ENCODE peak calls at places on chromosomes 16 and 17, in nine cellular contexts. Q is heart left ventricle, X is tibial nerve, P is stomach, Y is body of pancreas, W is ovary, J is prostate gland, R is spleen, E is A549. S is an unnamed sample.

GRCh38 chr17:74833501-74834361 is 26.0 kb downstream of the GRIN2C start:
- DNase-seq in E (no peak), J (no peak), X (peak; percentile 33), P (no peak), R (peak; percentile 86), Q (peak; percentile 40), W (no peak), Y (no peak), S (no peak)

GRCh38 chr17:29566473-29567361 is at the start of gene ABHD15:
- DNase-seq in Q (peak; percentile 62), J (peak; percentile 53), Y (peak; percentile 73), P (peak; percentile 79), E (peak; percentile 75), X (peak; percentile 43), W (peak; percentile 56), R (peak; percentile 94), S (peak; percentile 91)

GRCh38 chr17:55354941-55355340 is 66.7 kb downstream of the MMD start:
- DNase-seq in R (no peak), J (no peak), P (no peak), X (no peak), Q (no peak), E (no peak), W (no peak), Y (no peak), S (no peak)

GRCh38 chr17:39018267-39019134 is 51.3 kb upstream of the FBXO47 start:
- DNase-seq in R (no peak), X (no peak), P (no peak), E (no peak), Y (no peak), Q (no peak), J (no peak), W (no peak), S (no peak)

GRCh38 chr17:49825645-49826044 is 22.2 kb downstream of the TAC4 start:
- DNase-seq in R (no peak), W (no peak), E (no peak), P (no peak), Y (no peak), Q (no peak), X (no peak), J (no peak), S (no peak)

GRCh38 chr17:36117505-36118382 is 14.1 kb downstream of the CCL4 start:
- DNase-seq in W (no peak), E (no peak), P (no peak), Q (no peak), J (no peak), Y (no peak), R (no peak), X (no peak), S (no peak)

GRCh38 chr16:52191533-52192134 is 355.3 kb downstream of the TOX3 start:
- DNase-seq in X (peak; percentile 62), W (peak; percentile 56), Y (peak; percentile 73), P (peak; percentile 78), J (peak; percentile 50), R (peak; percentile 74), Q (peak; percentile 36), E (peak; percentile 70), S (peak; percentile 85)

GRCh38 chr17:12814718-12815117 is 25.4 kb downstream of the ARHGAP44 start:
- DNase-seq in P (no peak), E (no peak), X (no peak), W (no peak), J (no peak), Y (no peak), R (no peak), Q (no peak), S (no peak)

GRCh38 chr16:56871172-56871593 is 6.2 kb downstream of the SLC12A3 start:
- DNase-seq in P (peak; percentile 46), Q (no peak), E (peak; percentile 28), Y (no peak), J (peak; percentile 41), R (no peak), X (no peak), W (no peak), S (no peak)

GRCh38 chr17:21381076-21381706 is 5.0 kb downstream of the KCNJ12 start:
- DNase-seq in J (no peak), Q (no peak), P (peak; percentile 72), Y (no peak), R (no peak), X (no peak), W (no peak), E (no peak), S (no peak)

GRCh38 chr16:68365167-68365817 is 54.5 kb downstream of the PRMT7 start:
- DNase-seq in Y (no peak), X (no peak), E (no peak), R (no peak), W (no peak), Q (no peak), J (no peak), P (no peak), S (peak; percentile 62)

GRCh38 chr17:59154721-59155438 is at the start of gene SKA2:
- DNase-seq in E (peak; percentile 100), X (peak; percentile 95), R (peak; percentile 96), Y (peak; percentile 97), Q (peak; percentile 97), W (peak; percentile 96), J (peak; percentile 97), P (peak; percentile 97), S (peak; percentile 98)

GRCh38 chr17:77929871-77930436 is 28.5 kb upstream of the TNRC6C start:
- DNase-seq in W (no peak), E (no peak), X (no peak), Q (no peak), Y (no peak), P (no peak), J (no peak), R (no peak), S (no peak)

GRCh38 chr16:85750827-85751641 is at the start of gene C16orf74:
- DNase-seq in Y (peak; percentile 39), P (peak; percentile 68), Q (peak; percentile 45), J (peak; percentile 23), X (no peak), R (peak; percentile 89), W (no peak), E (peak; percentile 32), S (peak; percentile 67)
- TF ChIP-seq POLR2A in Y (no peak), P (no peak), Q (peak; percentile 14), J (no peak), X (no peak), R (no peak), W (no peak), E (peak; percentile 59), S (no peak)

GRCh38 chr16:17346441-17346773 is 124.4 kb downstream of the XYLT1 start:
- DNase-seq in Y (no peak), P (no peak), W (peak; percentile 16), E (no peak), J (no peak), Q (no peak), R (no peak), X (no peak), S (no peak)

GRCh38 chr16:17348826-17349225 is 121.9 kb downstream of the XYLT1 start:
- DNase-seq in P (no peak), W (no peak), Q (no peak), R (peak; percentile 62), E (no peak), J (no peak), X (no peak), Y (no peak), S (no peak)

GRCh38 chr16:17347624-17348023 is 123.1 kb downstream of the XYLT1 start:
- DNase-seq in R (peak; percentile 60), P (no peak), E (no peak), J (no peak), X (no peak), Y (no peak), Q (no peak), W (peak; percentile 6), S (peak; percentile 30)

GRCh38 chr16:17348042-17348783 is 122.5 kb downstream of the XYLT1 start:
- DNase-seq in P (no peak), Q (no peak), R (peak; percentile 64), Y (no peak), X (no peak), E (no peak), W (peak; percentile 9), J (no peak), S (no peak)

GRCh38 chr16:17346774-17347569 is 123.8 kb downstream of the XYLT1 start:
- DNase-seq in X (no peak), P (no peak), W (no peak), E (no peak), Q (no peak), R (peak; percentile 69), J (peak; percentile 59), Y (no peak), S (no peak)
- H3K4me1 ChIP-seq in X (peaks cover 14% of the 10 kb centered on the region), P (peaks cover 69% of the 10 kb centered on the region), W (peaks cover 1% of the 10 kb centered on the region), E (no peaks in the 10 kb centered on the region), Q (peaks cover 31% of the 10 kb centered on the region), R (peaks cover 52% of the 10 kb centered on the region), J (peaks cover 17% of the 10 kb centered on the region), Y (no peaks in the 10 kb centered on the region), S (peaks cover 41% of the 10 kb centered on the region)

GRCh38 chr16:11835891-11836652 is 15.3 kb downstream of the RSL1D1 start:
- DNase-seq in Y (no peak), X (no peak), W (no peak), J (no peak), R (no peak), Q (no peak), P (no peak), E (no peak), S (no peak)

GRCh38 chr16:11833951-11834695 is 17.2 kb downstream of the RSL1D1 start:
- DNase-seq in J (no peak), E (peak; percentile 24), Y (no peak), Q (no peak), R (no peak), P (no peak), W (no peak), X (no peak), S (no peak)

GRCh38 chr16:11835309-11835708 is 16.0 kb downstream of the RSL1D1 start:
- DNase-seq in Q (no peak), R (peak; percentile 21), Y (no peak), W (no peak), P (no peak), J (no peak), X (no peak), E (no peak), S (no peak)

GRCh38 chr16:11841026-11841425 is 10.3 kb downstream of the RSL1D1 start:
- DNase-seq in W (no peak), P (no peak), Q (no peak), R (no peak), Y (no peak), X (no peak), J (no peak), E (no peak), S (no peak)

DNA sequence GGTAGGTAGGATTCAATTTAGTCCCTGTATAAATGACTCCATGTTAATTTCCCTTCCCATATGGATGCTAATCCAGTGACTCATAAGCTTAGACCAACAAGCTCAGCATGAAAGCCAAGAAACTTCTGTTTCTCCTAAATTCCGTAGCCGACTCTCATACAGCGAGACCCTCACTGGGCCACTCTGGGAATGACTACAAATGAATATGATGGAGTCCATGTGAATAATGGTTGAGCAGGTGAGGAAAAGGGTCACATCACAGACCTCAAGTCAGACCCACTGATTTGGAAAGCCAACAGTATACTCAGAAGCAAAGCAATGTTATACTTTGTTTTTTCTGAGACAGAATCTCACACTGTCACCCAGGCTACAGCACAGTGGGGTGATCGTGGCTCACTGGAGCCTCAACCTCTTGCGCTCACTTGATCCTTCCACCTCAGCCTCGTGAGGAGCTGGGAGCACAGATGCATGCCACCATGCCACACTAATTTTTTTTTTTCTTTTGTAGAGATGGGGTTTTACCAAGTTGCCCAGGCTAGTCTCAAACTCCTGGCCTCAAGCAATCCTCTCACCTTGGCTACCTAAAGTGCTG is 14.6 kb downstream of the RSL1D1 start:
- DNase-seq in P (no peak), W (no peak), J (no peak), Q (no peak), Y (no peak), R (peak; percentile 30), E (peak; percentile 16), X (no peak), S (no peak)
- TF ChIP-seq POLR2A in P (no peak), W (no peak), J (no peak), Q (no peak), Y (no peak), R (no peak), E (no peak), X (no peak), S (no peak)

GRCh38 chr16:86578056-86578455 is 293 bp upstream of the FOXL1 start:
- DNase-seq in Y (no peak), W (no peak), R (no peak), X (peak; percentile 54), Q (no peak), E (no peak), P (no peak), J (no peak), S (no peak)
- H3K4me1 ChIP-seq in Y (peaks cover 24% of the 10 kb centered on the region), W (no peaks in the 10 kb centered on the region), R (peaks cover 12% of the 10 kb centered on the region), X (peaks cover 21% of the 10 kb centered on the region), Q (peaks cover 36% of the 10 kb centered on the region), E (no peaks in the 10 kb centered on the region), P (peaks cover 36% of the 10 kb centered on the region), J (no peaks in the 10 kb centered on the region), S (no peaks in the 10 kb centered on the region)